ENCODE peak calls at places on chromosomes 6 and 20, in six cellular contexts. O is C1 segment of cervical spinal cord; Y is central memory CD4-positive, alpha-beta T cell; R is NCI-H1092; W is endodermal cell; B is activated naive CD4-positive, alpha-beta T cell treated with anti-CD3 and anti-CD28 coated beads, Interleukin-2, amount 10 ng/mL, durations not matched to agents 7 days and 5 days. Q is an unnamed sample.

GRCh38 chr6:43076928-43077809 is 1.1 kb downstream of the PTK7 start:
- DNase-seq in O (no peak), Y (no peak), R (no peak), W (peak), B (no peak), Q (peak)

GRCh38 chr6:145015739-145016558 is 719.4 kb downstream of the EPM2A start:
- DNase-seq in O (no peak), Y (no peak), R (no peak), W (no peak), B (no peak), Q (peak)

GRCh38 chr6:110140650-110141049 is 38.8 kb downstream of the WASF1 start:
- DNase-seq in O (no peak), Y (no peak), R (no peak), W (no peak), B (no peak), Q (peak)

GRCh38 chr6:168226832-168227434 is 92.6 kb downstream of the DACT2 start:
- DNase-seq in O (no peak), Y (no peak), R (no peak), W (peak), B (no peak), Q (no peak)

GRCh38 chr6:44002071-44002590 is 125.1 kb downstream of the MRPL14 start:
- DNase-seq in O (no peak), Y (no peak), R (no peak), W (peak), B (no peak), Q (no peak)

GRCh38 chr20:63099426-63100267 is 92.9 kb upstream of the BHLHE23 start:
- DNase-seq in O (no peak), Y (no peak), R (no peak), W (peak), B (peak), Q (no peak)

GRCh38 chr6:37680668-37681067 is 17.0 kb downstream of the MDGA1 start:
- DNase-seq in O (peak), Y (no peak), R (peak), W (peak), B (no peak), Q (no peak)

GRCh38 chr6:37033819-37034790 is 28.6 kb downstream of the FGD2 start:
- DNase-seq in O (no peak), Y (no peak), R (no peak), W (no peak), B (no peak), Q (no peak)

GRCh38 chr20:61636531-61637116 is 384.6 kb downstream of the CDH4 start:
- DNase-seq in O (no peak), Y (no peak), R (no peak), W (no peak), B (no peak), Q (no peak)

GRCh38 chr6:4641461-4641860 is 134.7 kb upstream of the CDYL start:
- DNase-seq in O (no peak), Y (no peak), R (no peak), W (no peak), B (no peak), Q (no peak)

GRCh38 chr6:45480697-45481415 is 103.1 kb upstream of the SUPT3H start:
- DNase-seq in O (no peak), Y (no peak), R (no peak), W (no peak), B (no peak), Q (no peak)

GRCh38 chr6:129251669-129252376 is 368.9 kb downstream of the LAMA2 start:
- DNase-seq in O (peak), Y (peak), R (no peak), W (peak), B (peak), Q (peak)

GRCh38 chr6:21612067-21612745 is 18.7 kb downstream of the SOX4 start:
- DNase-seq in O (no peak), Y (no peak), R (no peak), W (no peak), B (no peak), Q (no peak)

GRCh38 chr6:1044040-1044836 is 267.7 kb upstream of the FOXQ1 start:
- DNase-seq in O (no peak), Y (no peak), R (no peak), W (peak), B (no peak), Q (no peak)

GRCh38 chr6:149990109-149990671 is 26.4 kb downstream of the ULBP1 start:
- DNase-seq in O (no peak), Y (no peak), R (no peak), W (peak), B (no peak), Q (no peak)

GRCh38 chr20:14335122-14335521 is 2.3 kb downstream of the FLRT3 start:
- DNase-seq in O (no peak), Y (no peak), R (no peak), W (no peak), B (no peak), Q (no peak)

GRCh38 chr6:150730801-150731445 is 131.2 kb downstream of the PLEKHG1 start:
- DNase-seq in O (no peak), Y (no peak), R (no peak), W (no peak), B (no peak), Q (no peak)

GRCh38 chr20:4026093-4026601 is 10.8 kb upstream of the RNF24 start:
- DNase-seq in O (no peak), Y (no peak), R (no peak), W (peak), B (no peak), Q (peak)

GRCh38 chr20:57514273-57514751 is 10.6 kb downstream of the CTCFL start:
- DNase-seq in O (peak), Y (no peak), R (peak), W (peak), B (peak), Q (peak)

GRCh38 chr6:158627168-158627939 is 17.2 kb downstream of the DYNLT1 start:
- DNase-seq in O (no peak), Y (no peak), R (no peak), W (peak), B (no peak), Q (no peak)

GRCh38 chr6:86536121-86536520 is 401.2 kb upstream of the HTR1E start:
- DNase-seq in O (no peak), Y (no peak), R (no peak), W (no peak), B (no peak), Q (no peak)

GRCh38 chr20:56516631-56517030 is 7.9 kb upstream of the FAM209A start:
- DNase-seq in O (peak), Y (no peak), R (no peak), W (no peak), B (no peak), Q (no peak)

GRCh38 chr6:107066697-107067659 is 39.0 kb downstream of the MTRES1 start:
- DNase-seq in O (no peak), Y (no peak), R (no peak), W (peak), B (no peak), Q (no peak)

GRCh38 chr20:24033151-24033550 is 44.6 kb upstream of the GGTLC1 start:
- DNase-seq in O (no peak), Y (no peak), R (no peak), W (no peak), B (peak), Q (peak)

GRCh38 chr6:73388433-73388799 is 6.2 kb upstream of the DDX43 start:
- DNase-seq in O (no peak), Y (no peak), R (no peak), W (no peak), B (no peak), Q (no peak)

GRCh38 chr6:73339340-73339739 is 14.7 kb downstream of the DPPA5 start:
- DNase-seq in O (no peak), Y (no peak), R (no peak), W (peak), B (no peak), Q (peak)

GRCh38 chr6:122476131-122476530 is 4.5 kb upstream of the SERINC1 start:
- DNase-seq in O (no peak), Y (peak), R (no peak), W (no peak), B (no peak), Q (peak)

GRCh38 chr6:5125152-5126006 is 40.2 kb downstream of the PPP1R3G start:
- DNase-seq in O (no peak), Y (no peak), R (no peak), W (peak), B (no peak), Q (peak)

GRCh38 chr6:136037885-136038460 is 186.5 kb downstream of the PDE7B start:
- DNase-seq in O (no peak), Y (no peak), R (no peak), W (peak), B (no peak), Q (no peak)

GRCh38 chr6:46491789-46492547 is 719 bp upstream of the RCAN2 start:
- DNase-seq in O (peak), Y (no peak), R (no peak), W (peak), B (no peak), Q (peak)

GRCh38 chr6:139977887-139978332 is 603.5 kb upstream of the CITED2 start:
- DNase-seq in O (no peak), Y (no peak), R (no peak), W (peak), B (no peak), Q (peak)

GRCh38 chr6:119108076-119108475 is 29.6 kb upstream of the FAM184A start:
- DNase-seq in O (no peak), Y (no peak), R (no peak), W (no peak), B (no peak), Q (no peak)

GRCh38 chr6:81624443-81624842 is 128.0 kb downstream of the TENT5A start:
- DNase-seq in O (no peak), Y (no peak), R (no peak), W (no peak), B (no peak), Q (no peak)

GRCh38 chr6:34457747-34458462 is 8.0 kb upstream of the PACSIN1 start:
- DNase-seq in O (no peak), Y (no peak), R (no peak), W (peak), B (no peak), Q (no peak)

GRCh38 chr6:159434410-159434809 is 258.6 kb downstream of the SOD2 start:
- DNase-seq in O (no peak), Y (no peak), R (no peak), W (no peak), B (no peak), Q (no peak)

GRCh38 chr20:8693709-8694108 is 375.2 kb upstream of the PLCB4 start:
- DNase-seq in O (no peak), Y (no peak), R (no peak), W (no peak), B (no peak), Q (peak)